ENCODE peak calls at places on chromosomes 7 and 10, in nine cellular contexts. C is left ventricle myocardium inferior, E is endothelial cell, M is SK-N-SH, P is glutamatergic neuron, B is transverse colon, H is kidney epithelial cell, K is fibroblast of villous mesenchyme, R is A549. L is an unnamed sample.

GRCh38 chr7:76131872-76132271 is 69.8 kb upstream of the SRRM3 start:
- DNase-seq in C (no peak), E (no peak), M (no peak), P (no peak), B (no peak), H (no peak), K (no peak), R (no peak), L (no peak)

GRCh38 chr7:7304705-7305475 is 122.5 kb downstream of the C1GALT1 start:
- DNase-seq in C (no peak), E (no peak), M (no peak), P (no peak), B (no peak), H (no peak), K (no peak), R (no peak), L (no peak)

GRCh38 chr7:8389898-8390642 is 43.3 kb upstream of the NXPH1 start:
- DNase-seq in C (no peak), E (peak), M (no peak), P (peak), B (no peak), H (no peak), K (no peak), R (peak), L (no peak)

GRCh38 chr7:123190109-123190831 is 9.5 kb downstream of the SLC13A1 start:
- DNase-seq in C (no peak), E (no peak), M (no peak), P (no peak), B (no peak), H (no peak), K (no peak), R (no peak), L (no peak)

GRCh38 chr7:103972779-103973434 is 16.6 kb downstream of the RELN start:
- DNase-seq in C (no peak), E (no peak), M (peak), P (no peak), B (no peak), H (no peak), K (no peak), R (no peak), L (no peak)

GRCh38 chr10:122168598-122168997 is 102.5 kb upstream of the BTBD16 start:
- DNase-seq in C (no peak), E (no peak), M (peak), P (no peak), B (no peak), H (no peak), K (no peak), R (no peak), L (no peak)

GRCh38 chr10:8283166-8283905 is 228.8 kb downstream of the GATA3 start:
- DNase-seq in C (no peak), E (no peak), M (no peak), P (no peak), B (no peak), H (no peak), K (no peak), R (no peak), L (no peak)

GRCh38 chr10:79409038-79410035 is 36.1 kb downstream of the ZCCHC24 start:
- DNase-seq in C (no peak), E (no peak), M (no peak), P (peak), B (no peak), H (no peak), K (no peak), R (no peak), L (no peak)

GRCh38 chr10:119246862-119247549 is 39.6 kb downstream of the GRK5 start:
- DNase-seq in C (no peak), E (no peak), M (no peak), P (no peak), B (no peak), H (no peak), K (peak), R (no peak), L (peak)

GRCh38 chr10:73585223-73585784 is 5.8 kb downstream of the USP54 start:
- DNase-seq in C (no peak), E (no peak), M (no peak), P (no peak), B (no peak), H (no peak), K (no peak), R (no peak), L (no peak)

GRCh38 chr7:24668922-24669635 is 88.2 kb downstream of the GSDME start:
- DNase-seq in C (no peak), E (no peak), M (no peak), P (no peak), B (peak), H (no peak), K (peak), R (no peak), L (no peak)

GRCh38 chr7:100632951-100633717 is 8.2 kb downstream of the TFR2 start:
- DNase-seq in C (no peak), E (peak), M (peak), P (peak), B (peak), H (no peak), K (peak), R (peak), L (no peak)

GRCh38 chr7:5479133-5479745 is 55.6 kb upstream of the TNRC18 start:
- DNase-seq in C (no peak), E (no peak), M (peak), P (no peak), B (no peak), H (no peak), K (peak), R (no peak), L (no peak)

GRCh38 chr10:36023939-36024338 is 381.8 kb upstream of the FZD8 start:
- DNase-seq in C (no peak), E (no peak), M (no peak), P (no peak), B (no peak), H (peak), K (peak), R (peak), L (peak)

GRCh38 chr10:86264481-86265231 is 101.9 kb downstream of the GRID1 start:
- DNase-seq in C (no peak), E (no peak), M (peak), P (no peak), B (no peak), H (no peak), K (no peak), R (no peak), L (no peak)

GRCh38 chr10:6399241-6399701 is 180.8 kb downstream of the PRKCQ start:
- DNase-seq in C (no peak), E (no peak), M (no peak), P (no peak), B (no peak), H (no peak), K (peak), R (peak), L (no peak)

GRCh38 chr7:74604326-74605020 is 53.0 kb upstream of the GTF2I start:
- DNase-seq in C (peak), E (no peak), M (no peak), P (no peak), B (peak), H (no peak), K (no peak), R (no peak), L (no peak)

GRCh38 chr7:30027065-30027456 is 559 bp upstream of the FKBP14 start:
- DNase-seq in C (no peak), E (no peak), M (peak), P (no peak), B (no peak), H (peak), K (no peak), R (peak), L (no peak)

DNA sequence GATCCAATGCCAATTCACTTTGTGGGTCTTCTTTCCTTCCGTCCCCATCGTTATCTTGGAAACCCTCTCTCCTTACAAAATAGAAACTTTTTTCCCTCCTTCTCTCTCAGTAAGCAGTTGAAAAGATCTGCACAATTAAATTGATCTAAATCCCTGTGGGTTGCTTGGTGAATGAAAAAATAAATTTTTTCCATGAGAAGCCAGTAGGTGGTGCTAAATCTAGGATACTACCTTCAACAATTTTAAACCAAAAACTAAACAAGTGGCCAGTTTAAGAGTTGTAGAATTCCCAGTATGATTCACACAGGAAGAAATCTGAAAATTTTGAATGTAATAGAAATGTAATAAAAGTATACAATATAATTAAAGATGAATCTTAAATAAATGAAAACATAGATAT is 990.3 kb upstream of the ZNF722 start:
- DNase-seq in C (no peak), E (no peak), M (no peak), P (no peak), B (no peak), H (no peak), K (no peak), R (no peak), L (no peak)
- TF ChIP-seq CTCF in C (no peak), E (peak), M (peak), P (no peak), B (no peak), H (no peak), K (no peak), R (no peak), L (no peak)

GRCh38 chr10:130689743-130690626 is 553.8 kb downstream of the GLRX3 start:
- DNase-seq in C (no peak), E (no peak), M (peak), P (no peak), B (no peak), H (no peak), K (no peak), R (no peak), L (no peak)
- TF ChIP-seq CTCF in C (no peak), E (no peak), M (no peak), P (no peak), B (no peak), H (no peak), K (no peak), R (no peak), L (no peak)

DNA sequence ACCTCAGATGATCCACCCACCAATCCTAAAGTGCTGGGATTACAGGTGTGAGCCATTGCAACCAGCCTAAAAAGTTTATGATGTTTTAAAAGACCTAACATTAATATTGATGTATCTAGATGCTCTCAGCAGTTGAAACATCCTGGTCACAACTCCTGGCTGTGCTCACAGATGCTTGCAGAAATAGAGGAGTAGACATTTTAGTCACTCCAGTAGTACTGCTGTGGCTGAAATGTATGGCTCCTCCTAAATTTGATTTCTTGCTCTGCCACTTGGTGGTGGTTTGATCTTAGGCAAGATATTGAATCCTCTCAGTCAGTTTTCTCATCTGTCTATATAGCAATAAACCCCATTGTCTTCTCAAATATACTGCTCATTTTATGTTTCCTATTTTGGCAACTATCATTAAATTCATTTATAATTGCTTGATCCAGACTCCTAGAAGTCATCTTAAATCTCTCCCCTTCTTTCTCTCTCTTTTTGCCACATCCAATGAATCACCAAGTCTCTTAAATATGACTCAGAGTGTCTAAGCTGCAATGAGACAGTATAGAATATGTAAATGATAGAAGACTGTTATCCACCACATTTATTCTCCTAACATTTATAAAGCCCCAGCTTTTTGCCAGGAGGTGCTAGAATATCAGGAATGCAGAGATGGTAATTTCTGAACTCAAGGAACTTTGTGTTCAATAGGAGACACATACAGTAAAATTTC is 78.1 kb upstream of the NRBF2 start:
- DNase-seq in C (no peak), E (no peak), M (no peak), P (no peak), B (no peak), H (no peak), K (no peak), R (no peak), L (no peak)
- TF ChIP-seq CTCF in C (no peak), E (no peak), M (no peak), P (no peak), B (no peak), H (no peak), K (no peak), R (no peak), L (no peak)

DNA sequence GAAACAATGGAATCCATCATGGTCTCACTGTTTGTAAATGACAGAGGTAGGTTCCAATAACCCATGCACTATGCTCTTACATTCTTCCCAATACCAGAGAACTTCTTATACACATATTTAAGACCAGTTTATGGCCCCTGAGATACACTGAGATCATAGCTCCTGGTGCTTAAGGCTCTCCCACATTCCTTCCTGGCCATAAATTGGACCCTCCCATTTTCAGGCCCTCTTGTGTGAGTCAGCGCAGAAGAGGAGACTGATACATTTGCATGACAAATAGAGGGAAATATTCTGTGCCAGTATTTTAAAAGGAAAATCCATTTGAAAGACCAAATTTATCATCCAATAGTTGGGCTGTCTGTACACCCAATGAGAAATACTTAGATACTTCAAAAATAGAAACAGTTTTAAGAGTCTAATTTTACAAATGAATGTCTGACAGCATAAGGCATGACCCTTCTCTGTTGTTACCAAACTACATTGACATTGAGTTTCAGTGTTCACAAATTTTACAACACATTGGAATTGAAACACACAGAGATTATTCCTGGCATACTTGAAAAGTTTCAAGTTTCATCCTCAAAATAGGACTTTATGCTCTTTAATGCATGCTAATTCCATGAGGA is 35.3 kb downstream of the SLC16A9 start:
- DNase-seq in C (no peak), E (no peak), M (no peak), P (no peak), B (peak), H (peak), K (peak), R (no peak), L (no peak)
- TF ChIP-seq CTCF in C (no peak), E (no peak), M (no peak), P (no peak), B (no peak), H (no peak), K (no peak), R (no peak), L (no peak)

GRCh38 chr10:131900350-131901152 is at the start of gene PPP2R2D:
- DNase-seq in C (peak), E (peak), M (peak), P (peak), B (peak), H (peak), K (peak), R (peak), L (peak)

GRCh38 chr10:131899116-131899690 is 1.6 kb upstream of the PPP2R2D start:
- DNase-seq in C (no peak), E (no peak), M (no peak), P (no peak), B (no peak), H (no peak), K (no peak), R (no peak), L (no peak)

GRCh38 chr10:131898713-131899112 is 2.1 kb upstream of the PPP2R2D start:
- DNase-seq in C (no peak), E (no peak), M (no peak), P (no peak), B (no peak), H (no peak), K (no peak), R (no peak), L (no peak)

GRCh38 chr10:131901181-131901829 is 497 bp downstream of the PPP2R2D start:
- DNase-seq in C (peak), E (peak), M (peak), P (peak), B (peak), H (no peak), K (peak), R (peak), L (no peak)

GRCh38 chr10:131899695-131900349 is 986 bp upstream of the PPP2R2D start:
- DNase-seq in C (no peak), E (peak), M (peak), P (no peak), B (no peak), H (no peak), K (no peak), R (peak), L (no peak)
- TF ChIP-seq CTCF in C (peak), E (no peak), M (peak), P (peak), B (no peak), H (peak), K (no peak), R (no peak), L (no peak)

GRCh38 chr7:2043316-2044039 is 189.3 kb downstream of the MAD1L1 start:
- DNase-seq in C (peak), E (no peak), M (peak), P (no peak), B (no peak), H (no peak), K (no peak), R (no peak), L (no peak)

GRCh38 chr7:2040201-2040892 is 192.4 kb downstream of the MAD1L1 start:
- DNase-seq in C (peak), E (no peak), M (peak), P (no peak), B (no peak), H (no peak), K (no peak), R (no peak), L (no peak)

GRCh38 chr7:2040893-2041270 is 191.9 kb downstream of the MAD1L1 start:
- DNase-seq in C (no peak), E (no peak), M (peak), P (no peak), B (no peak), H (no peak), K (no peak), R (no peak), L (no peak)

GRCh38 chr7:2042650-2043049 is 190.1 kb downstream of the MAD1L1 start:
- DNase-seq in C (peak), E (no peak), M (no peak), P (no peak), B (peak), H (no peak), K (no peak), R (no peak), L (no peak)

DNA sequence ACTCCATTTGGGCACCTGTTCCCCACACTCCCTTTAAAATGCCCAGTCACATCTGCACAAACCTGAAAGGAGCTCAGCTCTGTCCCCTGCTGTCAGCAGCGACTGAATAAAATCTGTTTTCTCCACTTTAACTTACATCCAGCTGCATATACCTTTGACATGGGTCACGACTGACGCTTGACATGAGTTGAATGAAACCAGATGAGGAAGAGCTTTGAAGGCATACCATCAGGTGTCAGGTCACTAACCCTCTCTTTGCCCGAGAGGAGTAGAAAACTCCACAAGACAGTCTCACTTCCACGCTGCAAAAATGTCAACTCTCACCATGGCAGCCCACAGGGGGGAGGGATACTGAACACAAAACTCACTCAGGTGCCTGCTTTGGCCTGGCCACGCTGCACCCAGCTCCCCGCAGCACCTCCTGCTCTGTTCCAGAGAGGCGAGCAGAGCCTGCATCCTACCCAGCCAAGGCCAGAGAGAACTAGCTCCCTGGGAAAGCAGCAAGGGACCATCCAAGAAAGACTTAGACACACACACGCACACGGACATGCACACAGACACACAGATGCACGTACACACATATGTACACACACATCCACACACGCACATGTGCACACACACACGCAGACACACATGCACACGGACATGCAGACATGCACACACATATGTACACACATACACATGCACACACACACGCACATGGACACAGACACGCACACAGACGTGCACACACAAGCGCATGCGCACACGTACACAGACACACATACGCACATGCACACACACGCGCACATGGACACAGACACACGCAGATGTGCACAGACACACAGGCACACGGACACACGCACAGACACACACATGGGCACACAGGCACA is 191.0 kb downstream of the MAD1L1 start:
- DNase-seq in C (no peak), E (no peak), M (peak), P (no peak), B (no peak), H (no peak), K (no peak), R (no peak), L (no peak)
- TF ChIP-seq CTCF in C (no peak), E (no peak), M (no peak), P (no peak), B (no peak), H (no peak), K (no peak), R (no peak), L (no peak)